ENCODE peak calls at places on chromosomes 11 and 22, in four cellular contexts. M is lower lobe of right lung, C is neural progenitor cell, I is body of pancreas. D is an unnamed sample. For H3K4me1, the result is how much of the 10 kb centered on the place peaks cover.

GRCh38 chr11:118001494-118001971 is 15.3 kb downstream of the IL10RA start:
- DNase-seq in I (no peak), M (no peak), C (no peak), D (no peak)

GRCh38 chr22:21657361-21658118 is 8.3 kb upstream of the PPIL2 start:
- DNase-seq in M (peak), I (peak), C (peak), D (peak)

GRCh38 chr22:19576460-19577421 is 52.5 kb upstream of the CLDN5 start:
- DNase-seq in M (no peak), C (peak), I (no peak), D (peak)

GRCh38 chr11:18650859-18651557 is 16.9 kb upstream of the SPTY2D1 start:
- DNase-seq in M (peak), I (peak), C (peak), D (peak)

GRCh38 chr11:110077866-110078325 is 15.3 kb upstream of the ZC3H12C start:
- DNase-seq in M (no peak), C (no peak), I (no peak), D (no peak)

GRCh38 chr11:23021287-23021863 is 161.1 kb upstream of the CCDC179 start:
- DNase-seq in I (peak), C (peak), M (no peak), D (peak)

GRCh38 chr11:8023831-8024555 is 36.9 kb downstream of the EIF3F start:
- DNase-seq in M (no peak), I (no peak), C (no peak), D (no peak)

GRCh38 chr11:121595717-121596156 is 143.0 kb upstream of the SORL1-AS1 start:
- DNase-seq in M (peak), C (no peak), I (no peak), D (no peak)

GRCh38 chr11:45145421-45146071 is 893 bp upstream of the PRDM11 start:
- DNase-seq in C (peak), M (no peak), I (peak), D (no peak)

GRCh38 chr11:11420512-11420911 is 67.5 kb upstream of the CSNK2A3 start:
- DNase-seq in C (no peak), M (no peak), I (no peak), D (no peak)

GRCh38 chr11:119666463-119667131 is 62.4 kb downstream of the NECTIN1 start:
- DNase-seq in M (peak), I (peak), C (peak), D (peak)

GRCh38 chr22:41883400-41883799 is 31.5 kb downstream of the SHISA8 start:
- DNase-seq in M (no peak), C (no peak), I (no peak), D (no peak)

GRCh38 chr11:13857828-13858227 is 104.7 kb upstream of the SPON1 start:
- DNase-seq in M (no peak), I (no peak), C (no peak), D (no peak)

GRCh38 chr11:102680945-102681344 is 24.6 kb downstream of the MMP27 start:
- DNase-seq in C (no peak), M (no peak), I (no peak), D (no peak)

GRCh38 chr22:25911243-25911972 is 169.4 kb downstream of the MYO18B start:
- DNase-seq in M (no peak), C (no peak), I (no peak), D (no peak)

GRCh38 chr11:26443617-26444016 is 111.7 kb downstream of the ANO3 start:
- DNase-seq in M (no peak), I (no peak), C (no peak), D (no peak)

GRCh38 chr11:69890476-69890875 is 71.3 kb upstream of the FGF3 start:
- DNase-seq in I (no peak), C (no peak), M (no peak), D (no peak)

GRCh38 chr11:7571640-7572000 is 57.8 kb downstream of the PPFIBP2 start:
- DNase-seq in I (peak), M (peak), C (peak), D (peak)

GRCh38 chr22:41478891-41479521 is 10.1 kb downstream of the ACO2 start:
- DNase-seq in M (peak), C (no peak), I (no peak), D (peak)

GRCh38 chr11:6333112-6333511 is 12.8 kb upstream of the CAVIN3 start:
- DNase-seq in C (no peak), M (no peak), I (no peak), D (no peak)

GRCh38 chr22:22113701-22114100 is 130.9 kb upstream of the VPREB1 start:
- DNase-seq in C (no peak), I (no peak), M (no peak), D (no peak)

GRCh38 chr11:34342008-34342533 is 15.7 kb downstream of the ABTB2 start:
- DNase-seq in I (no peak), C (peak), M (no peak), D (no peak)

GRCh38 chr11:123144707-123145106 is 50.3 kb downstream of the CLMP start:
- DNase-seq in I (no peak), M (no peak), C (no peak), D (no peak)

GRCh38 chr11:69084371-69084770 is 35.6 kb downstream of the TPCN2 start:
- DNase-seq in C (no peak), I (no peak), M (no peak), D (no peak)

GRCh38 chr11:18495268-18495667 is 31.5 kb downstream of the TSG101 start:
- DNase-seq in C (no peak), M (no peak), I (no peak), D (no peak)

GRCh38 chr22:19862616-19863246 is 8.1 kb upstream of the GNB1L start:
- DNase-seq in I (no peak), C (no peak), M (no peak), D (no peak)

GRCh38 chr22:50628543-50629134 is 687 bp upstream of the ARSA start:
- DNase-seq in C (no peak), M (no peak), I (no peak), D (no peak)

GRCh38 chr11:130729678-130730300 is 186.5 kb downstream of the SNX19 start:
- DNase-seq in M (no peak), C (no peak), I (no peak), D (no peak)

GRCh38 chr22:44245867-44246266 is 65.1 kb downstream of the PARVG start:
- DNase-seq in C (no peak), I (no peak), M (no peak), D (no peak)

GRCh38 chr11:74037309-74037708 is 28.4 kb upstream of the UCP3 start:
- DNase-seq in I (no peak), M (no peak), C (no peak), D (no peak)

GRCh38 chr22:29306830-29307657 is 594 bp downstream of the GAS2L1 start:
- DNase-seq in M (peak), C (peak), I (peak), D (peak)

GRCh38 chr11:117834838-117835443 is 10.4 kb upstream of the FXYD2 start:
- DNase-seq in M (no peak), C (no peak), I (peak), D (no peak)

GRCh38 chr22:24592846-24593809 is at the start of gene LRRC75B:
- DNase-seq in C (peak), I (peak), M (peak), D (peak)

GRCh38 chr11:68764746-68765145 is 13.4 kb upstream of the TESMIN start:
- DNase-seq in I (no peak), M (no peak), C (no peak), D (no peak)

GRCh38 chr11:57491371-57492061 is 24.0 kb downstream of the SLC43A1 start:
- DNase-seq in M (no peak), C (peak), I (peak), D (peak)

GRCh38 chr22:46109474-46110003 is 40.8 kb upstream of the PPARA start:
- DNase-seq in C (no peak), I (no peak), M (no peak), D (peak)
- H3K4me1 ChIP-seq in C (under half), I (half or more), M (half or more), D (half or more)

GRCh38 chr22:30881361-30882180 is 87.0 kb downstream of the MORC2 start:
- DNase-seq in I (no peak), C (peak), M (peak), D (peak)

GRCh38 chr22:30880847-30881246 is 87.7 kb downstream of the MORC2 start:
- DNase-seq in I (no peak), C (no peak), M (peak), D (no peak)

GRCh38 chr22:30882974-30883533 is 85.5 kb downstream of the MORC2 start:
- DNase-seq in C (no peak), M (peak), I (no peak), D (no peak)

GRCh38 chr22:30883586-30884145 is 84.9 kb downstream of the MORC2 start:
- DNase-seq in M (peak), I (no peak), C (no peak), D (no peak)

GRCh38 chr22:30882181-30882771 is 86.3 kb downstream of the MORC2 start:
- DNase-seq in I (no peak), C (no peak), M (peak), D (no peak)
- H3K4me1 ChIP-seq in I (under half), C (under half), M (under half), D (under half)

DNA sequence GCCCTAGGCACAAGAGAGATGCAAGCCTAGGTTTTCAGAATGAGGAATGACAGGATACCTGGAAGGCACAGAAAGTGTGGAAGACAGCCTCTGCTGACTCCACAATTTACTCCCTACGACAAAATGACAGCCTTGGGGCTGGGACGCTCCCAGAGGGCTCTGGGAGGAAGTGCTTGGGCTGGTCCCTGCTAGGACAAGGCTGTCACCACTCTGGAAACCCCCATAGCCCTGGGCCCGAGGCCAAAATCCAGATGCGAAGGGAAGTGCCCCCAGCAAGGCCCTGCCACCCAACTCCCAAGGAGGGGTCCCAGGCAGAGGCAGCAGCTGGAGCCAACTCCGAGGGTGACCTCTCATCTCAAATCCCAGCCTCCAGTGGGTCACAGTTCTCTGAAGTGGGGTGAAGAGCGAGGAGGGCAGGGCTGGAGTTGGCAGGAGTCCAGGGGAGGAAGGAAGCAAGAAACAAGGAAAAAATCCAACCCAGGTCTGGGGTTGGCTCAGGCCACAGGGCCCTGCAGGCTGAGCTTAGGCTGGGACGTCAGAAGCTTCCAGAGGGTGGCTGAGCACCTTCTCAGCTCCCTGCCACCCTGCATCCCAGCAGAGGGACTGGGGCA is 6.3 kb upstream of the CDC42EP2 start:
- DNase-seq in C (no peak), M (peak), I (peak), D (no peak)
- H3K4me1 ChIP-seq in C (under half), M (half or more), I (under half), D (under half)

GRCh38 chr11:67503119-67504022 is 1.8 kb downstream of the PITPNM1 start:
- DNase-seq in C (peak), M (no peak), I (no peak), D (no peak)

GRCh38 chr11:67506426-67507032 is 1.4 kb upstream of the PITPNM1 start:
- DNase-seq in C (no peak), M (no peak), I (no peak), D (no peak)

GRCh38 chr11:67504023-67504949 is 877 bp downstream of the PITPNM1 start:
- DNase-seq in I (peak), M (no peak), C (peak), D (peak)

GRCh38 chr11:67505605-67506396 is 638 bp upstream of the PITPNM1 start:
- DNase-seq in C (peak), M (peak), I (peak), D (peak)

DNA sequence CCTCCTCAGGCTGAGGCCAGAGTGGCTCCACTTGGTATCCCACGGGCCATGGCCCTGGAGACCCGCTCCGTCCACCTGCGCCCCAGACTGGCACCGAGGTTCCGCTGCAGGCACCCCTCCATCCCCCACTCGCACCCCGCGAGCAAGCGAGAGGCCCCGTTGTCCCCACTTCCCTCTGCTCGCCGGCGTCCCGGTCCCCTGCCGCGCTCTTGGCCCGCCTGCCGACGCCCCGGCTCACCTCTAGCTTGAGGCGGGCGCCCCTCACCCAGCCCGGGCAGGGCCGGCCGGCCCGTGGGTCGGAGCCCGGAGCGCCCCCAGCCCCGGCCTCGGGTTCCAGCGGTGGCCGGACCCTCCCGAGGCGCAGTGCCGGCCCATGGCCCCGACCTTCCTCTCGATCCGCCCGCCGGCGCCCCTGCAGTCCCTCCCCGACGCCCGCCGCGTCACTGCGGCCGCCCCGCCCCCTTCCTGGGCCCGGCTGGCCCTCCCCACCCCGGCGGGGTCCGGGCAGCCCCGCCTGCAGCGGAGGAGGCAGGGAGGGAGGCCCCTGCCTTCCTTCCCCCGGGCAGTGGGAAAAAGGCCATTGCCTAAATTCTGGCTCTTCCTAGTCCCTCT is at the start of gene PITPNM1:
- DNase-seq in M (peak), I (peak), C (peak), D (peak)
- H3K4me1 ChIP-seq in M (under half), I (half or more), C (under half), D (under half)

DNA sequence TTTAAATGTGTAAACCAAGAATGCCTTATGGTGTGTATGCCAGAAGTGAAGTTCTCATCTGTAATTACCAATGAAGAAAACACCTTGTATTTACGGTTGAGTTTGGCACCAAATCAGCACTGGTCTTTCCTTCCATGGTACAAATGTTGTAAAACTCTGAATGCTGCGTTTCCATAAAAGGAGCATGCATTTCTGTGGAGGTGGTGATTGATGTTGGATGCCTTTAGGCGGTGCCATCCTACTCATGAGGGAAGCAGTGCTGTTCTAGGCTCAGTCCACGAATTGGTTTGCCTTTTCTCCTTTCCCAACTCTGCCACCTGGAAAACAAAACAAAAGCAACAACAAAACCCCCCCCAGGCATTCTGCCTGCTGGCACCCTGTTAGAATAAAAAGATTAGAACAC is 124.4 kb downstream of the TEAD1 start:
- DNase-seq in M (no peak), C (no peak), I (no peak), D (no peak)
- H3K4me1 ChIP-seq in M (under half), C (half or more), I (half or more), D (under half)

DNA sequence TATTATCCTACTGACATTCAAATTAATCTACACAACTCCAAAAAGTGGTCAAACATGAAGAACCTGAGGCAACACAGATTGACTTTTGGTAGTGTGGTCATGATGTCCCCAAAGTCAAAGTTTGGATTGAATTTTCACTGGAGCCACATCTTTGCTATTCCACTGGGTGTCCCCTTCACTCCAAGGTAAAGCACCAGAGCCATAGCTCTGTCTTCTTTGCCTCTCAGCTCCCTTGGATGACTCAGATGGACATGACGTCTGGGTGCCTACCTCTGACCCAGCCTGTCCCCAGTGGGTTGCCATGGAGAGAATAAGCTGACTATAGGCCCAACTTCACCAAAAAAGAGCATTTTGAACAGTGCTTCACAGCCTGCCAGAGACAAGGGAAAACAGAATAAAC is 57.4 kb upstream of the ARHGAP42 start:
- DNase-seq in C (no peak), I (no peak), M (no peak), D (peak)
- H3K4me1 ChIP-seq in C (under half), I (under half), M (under half), D (under half)

DNA sequence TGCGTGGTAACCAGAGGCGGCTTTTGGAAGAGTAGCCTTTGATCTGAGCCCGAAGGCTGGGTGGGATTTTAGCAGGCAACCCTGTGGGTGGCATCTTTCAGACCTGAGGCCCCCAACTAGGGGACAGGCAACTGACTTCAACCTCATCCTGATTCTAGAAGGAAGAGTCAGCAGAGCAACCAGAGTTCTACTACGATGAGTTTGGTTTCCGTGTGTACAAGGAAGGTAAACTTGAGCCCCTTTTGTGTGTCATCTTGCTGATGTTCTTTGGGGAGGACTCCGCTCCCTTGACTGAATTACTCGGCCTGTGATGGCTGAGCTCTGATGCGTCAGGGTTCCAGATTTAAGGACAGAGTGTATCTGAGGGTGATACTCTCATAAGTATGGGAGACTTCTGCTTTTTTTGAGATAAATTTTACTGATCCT is 31.6 kb downstream of the SGSM3 start:
- DNase-seq in I (no peak), M (no peak), C (no peak), D (no peak)
- H3K4me1 ChIP-seq in I (under half), M (under half), C (under half), D (under half)

D was measured in BE2C.